ENCODE peak calls at places on chromosomes 16 and 17, in four cellular contexts. L is DND-41, G is MM.1S, W is mammary epithelial cell. R is an unnamed sample.

GRCh38 chr17:64240261-64240740 is 22.8 kb downstream of the TEX2 start:
- DNase-seq in L (no peak), G (no peak), W (peak), R (no peak)

GRCh38 chr17:50372222-50372621 is 762 bp downstream of the MRPL27 start:
- DNase-seq in G (no peak), W (no peak), L (no peak), R (no peak)

GRCh38 chr16:29804455-29805231 is 1.7 kb upstream of the MAZ start:
- DNase-seq in L (peak), W (no peak), G (peak), R (peak)

GRCh38 chr16:17396762-17397498 is 73.8 kb downstream of the XYLT1 start:
- DNase-seq in L (no peak), G (no peak), W (no peak), R (no peak)

GRCh38 chr16:65005696-65006095 is 116.2 kb downstream of the CDH11 start:
- DNase-seq in L (no peak), W (no peak), G (no peak), R (no peak)

GRCh38 chr17:51119415-51120356 is 982 bp downstream of the SPAG9 start:
- DNase-seq in W (peak), G (peak), L (peak), R (peak)

GRCh38 chr16:57261806-57262205 is 16.7 kb downstream of the ARL2BP start:
- DNase-seq in L (no peak), W (no peak), G (no peak), R (no peak)

GRCh38 chr16:88512728-88513674 is 57.2 kb upstream of the ZC3H18 start:
- DNase-seq in L (no peak), W (no peak), G (no peak), R (no peak)

GRCh38 chr17:65037157-65037556 is 19.4 kb downstream of the GNA13 start:
- DNase-seq in G (no peak), L (no peak), W (no peak), R (no peak)

GRCh38 chr16:13379266-13379665 is 477.9 kb downstream of the SHISA9 start:
- DNase-seq in L (no peak), W (no peak), G (no peak), R (no peak)

GRCh38 chr17:65538679-65539529 is 22.5 kb downstream of the AXIN2 start:
- DNase-seq in G (no peak), W (no peak), L (no peak), R (no peak)

GRCh38 chr17:73841431-73842060 is 197.3 kb upstream of the SDK2 start:
- DNase-seq in G (no peak), L (peak), W (no peak), R (no peak)

GRCh38 chr17:76725580-76726230 is 701 bp downstream of the JMJD6 start:
- DNase-seq in G (peak), W (peak), L (peak), R (peak)

GRCh38 chr17:76772842-76773521 is 35.1 kb downstream of the MFSD11 start:
- DNase-seq in L (peak), G (no peak), W (peak), R (peak)

GRCh38 chr16:78407191-78407590 is 307.7 kb downstream of the WWOX start:
- DNase-seq in W (no peak), G (no peak), L (no peak), R (no peak)

GRCh38 chr16:88977028-88977844 is at the start of gene CBFA2T3:
- DNase-seq in L (no peak), W (no peak), G (peak), R (peak)

GRCh38 chr16:2090819-2091721 is 43.3 kb downstream of the TSC2 start:
- DNase-seq in G (no peak), L (no peak), W (no peak), R (peak)

GRCh38 chr17:44069974-44070454 is 521 bp upstream of the G6PC3 start:
- DNase-seq in L (peak), G (no peak), W (peak), R (no peak)

GRCh38 chr17:69246726-69247375 is 18.2 kb upstream of the ABCA10 start:
- DNase-seq in L (no peak), W (peak), G (peak), R (no peak)

GRCh38 chr16:69618307-69618706 is 52.5 kb downstream of the NFAT5 start:
- DNase-seq in G (no peak), W (no peak), L (no peak), R (no peak)

GRCh38 chr17:29433551-29433950 is 43.4 kb downstream of the TAOK1 start:
- DNase-seq in L (no peak), W (no peak), G (no peak), R (no peak)

GRCh38 chr16:1283296-1283695 is 26.1 kb upstream of the UBE2I start:
- DNase-seq in L (no peak), W (no peak), G (no peak), R (no peak)

GRCh38 chr17:48541574-48542113 is 3.3 kb downstream of the HOXB2 start:
- DNase-seq in G (no peak), W (peak), L (no peak), R (peak)

GRCh38 chr17:69424287-69425041 is 10.0 kb downstream of the MAP2K6 start:
- DNase-seq in L (no peak), G (no peak), W (no peak), R (no peak)

GRCh38 chr16:57884655-57885133 is 82.4 kb upstream of the KIFC3 start:
- DNase-seq in L (no peak), G (no peak), W (no peak), R (no peak)

GRCh38 chr17:80380068-80381061 is 34.6 kb upstream of the ENDOV start:
- DNase-seq in L (no peak), W (no peak), G (no peak), R (no peak)

GRCh38 chr17:73256220-73256619 is 5.5 kb downstream of the CPSF4L start:
- DNase-seq in L (no peak), G (no peak), W (no peak), R (no peak)

GRCh38 chr17:62802531-62803205 is 5.4 kb downstream of the MARCHF10 start:
- DNase-seq in G (no peak), W (no peak), L (no peak), R (no peak)

GRCh38 chr16:61024180-61024900 is 1011.9 kb downstream of the CDH8 start:
- DNase-seq in L (no peak), W (no peak), G (no peak), R (no peak)

GRCh38 chr17:27343972-27344607 is 50.2 kb downstream of the WSB1 start:
- DNase-seq in G (no peak), W (no peak), L (no peak), R (no peak)

GRCh38 chr17:50213026-50214015 is 11.9 kb upstream of the COL1A1 start:
- DNase-seq in W (no peak), G (peak), L (peak), R (no peak)

GRCh38 chr17:43418441-43419374 is 19.9 kb downstream of the ARL4D start:
- DNase-seq in W (peak), L (no peak), G (no peak), R (peak)

GRCh38 chr17:19380551-19381284 is 2.4 kb downstream of the MAPK7 start:
- DNase-seq in W (no peak), L (no peak), G (no peak), R (peak)

GRCh38 chr16:65825191-65825856 is 541.2 kb upstream of the CDH5 start:
- DNase-seq in W (no peak), G (no peak), L (no peak), R (no peak)

GRCh38 chr17:40564883-40565744 is at the start of gene CCR7:
- DNase-seq in W (no peak), L (peak), G (no peak), R (no peak)

GRCh38 chr17:27834571-27834970 is 34.2 kb upstream of the NOS2 start:
- DNase-seq in W (peak), L (no peak), G (no peak), R (no peak)

GRCh38 chr17:57541049-57541448 is 204.1 kb downstream of the CCDC182 start:
- DNase-seq in G (no peak), W (no peak), L (no peak), R (no peak)

GRCh38 chr17:78103311-78103710 is 25.2 kb downstream of the TMC6 start:
- DNase-seq in G (no peak), L (no peak), W (no peak), R (no peak)

GRCh38 chr17:75124819-75125162 is 6.8 kb downstream of the NT5C start:
- DNase-seq in G (no peak), W (no peak), L (no peak), R (no peak)

DNA sequence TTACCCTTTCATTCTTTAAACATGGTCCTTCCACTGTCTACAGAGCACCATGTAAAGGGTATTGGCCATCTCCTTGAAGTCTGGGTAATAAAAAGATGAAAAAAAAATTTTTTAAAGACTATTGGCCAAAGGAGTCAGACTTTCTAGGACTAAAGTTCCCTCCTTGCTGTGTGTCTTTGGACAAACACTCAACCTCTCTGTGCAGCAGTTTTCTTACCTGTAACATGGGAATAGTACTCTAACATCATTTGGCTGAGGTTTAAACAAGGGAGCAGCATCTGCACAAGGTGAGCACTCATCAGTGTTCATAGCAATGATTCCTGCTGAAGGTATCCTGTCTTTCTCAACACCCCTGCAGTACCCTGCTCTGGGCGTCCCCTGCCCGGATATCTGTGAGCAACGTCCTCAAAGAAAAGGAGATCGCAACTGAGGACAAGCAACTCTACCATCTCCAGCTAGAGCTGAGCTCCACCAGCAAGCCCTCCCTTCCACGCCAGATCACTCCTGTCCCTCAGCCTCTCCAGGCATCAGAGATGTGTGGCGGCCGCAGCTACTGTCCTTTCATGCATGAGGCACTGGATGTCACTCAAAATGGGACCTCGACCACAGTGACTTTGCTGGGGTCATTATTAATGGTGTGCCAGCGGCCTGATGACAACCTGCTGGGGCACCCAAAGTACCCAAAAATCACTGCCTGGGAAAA is 29.5 kb upstream of the RPH3AL start:
- DNase-seq in W (no peak), L (no peak), G (no peak), R (no peak)
- H3K4me3 ChIP-seq in W (no peak), L (no peak), G (no peak), R (no peak)

GRCh38 chr16:85057212-85057889 is 29.8 kb downstream of the KIAA0513 start:
- DNase-seq in W (no peak), L (no peak), G (no peak), R (peak)

GRCh38 chr16:85055503-85056210 is 28.1 kb downstream of the KIAA0513 start:
- DNase-seq in W (peak), G (peak), L (peak), R (peak)

GRCh38 chr16:85052536-85052935 is 24.9 kb downstream of the KIAA0513 start:
- DNase-seq in G (no peak), W (no peak), L (no peak), R (no peak)

GRCh38 chr16:85056211-85056748 is 28.7 kb downstream of the KIAA0513 start:
- DNase-seq in G (no peak), W (no peak), L (peak), R (no peak)

DNA sequence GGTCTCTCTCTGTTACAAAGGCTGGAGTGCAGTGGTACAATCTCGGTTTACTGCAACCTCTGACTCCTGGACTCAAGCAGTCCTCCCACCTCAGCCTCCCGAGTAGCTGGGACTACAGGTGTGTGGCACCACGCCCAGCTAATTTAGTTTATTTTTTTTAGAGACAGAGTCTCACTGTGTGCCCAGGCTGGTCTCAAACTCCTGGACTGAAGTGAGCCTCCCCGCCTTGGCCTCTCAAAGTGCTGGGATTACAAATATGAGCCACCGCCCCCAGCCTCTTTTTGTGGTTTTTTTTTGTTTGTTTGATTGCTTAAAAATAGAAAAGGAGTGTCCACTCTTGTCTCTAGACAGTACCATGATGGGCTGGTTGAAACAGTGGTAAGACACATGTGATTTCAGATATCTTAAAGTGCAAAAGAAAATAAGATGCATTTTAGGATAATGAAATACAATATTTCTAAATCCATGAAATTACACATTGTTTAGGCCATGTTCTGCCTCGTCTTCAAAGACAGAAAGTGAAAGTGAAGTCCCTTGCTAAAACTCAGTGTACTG is 27.4 kb downstream of the KIAA0513 start:
- DNase-seq in G (no peak), W (no peak), L (peak), R (no peak)
- H3K27ac ChIP-seq in G (no peak), W (no peak), L (peak), R (peak)

DNA sequence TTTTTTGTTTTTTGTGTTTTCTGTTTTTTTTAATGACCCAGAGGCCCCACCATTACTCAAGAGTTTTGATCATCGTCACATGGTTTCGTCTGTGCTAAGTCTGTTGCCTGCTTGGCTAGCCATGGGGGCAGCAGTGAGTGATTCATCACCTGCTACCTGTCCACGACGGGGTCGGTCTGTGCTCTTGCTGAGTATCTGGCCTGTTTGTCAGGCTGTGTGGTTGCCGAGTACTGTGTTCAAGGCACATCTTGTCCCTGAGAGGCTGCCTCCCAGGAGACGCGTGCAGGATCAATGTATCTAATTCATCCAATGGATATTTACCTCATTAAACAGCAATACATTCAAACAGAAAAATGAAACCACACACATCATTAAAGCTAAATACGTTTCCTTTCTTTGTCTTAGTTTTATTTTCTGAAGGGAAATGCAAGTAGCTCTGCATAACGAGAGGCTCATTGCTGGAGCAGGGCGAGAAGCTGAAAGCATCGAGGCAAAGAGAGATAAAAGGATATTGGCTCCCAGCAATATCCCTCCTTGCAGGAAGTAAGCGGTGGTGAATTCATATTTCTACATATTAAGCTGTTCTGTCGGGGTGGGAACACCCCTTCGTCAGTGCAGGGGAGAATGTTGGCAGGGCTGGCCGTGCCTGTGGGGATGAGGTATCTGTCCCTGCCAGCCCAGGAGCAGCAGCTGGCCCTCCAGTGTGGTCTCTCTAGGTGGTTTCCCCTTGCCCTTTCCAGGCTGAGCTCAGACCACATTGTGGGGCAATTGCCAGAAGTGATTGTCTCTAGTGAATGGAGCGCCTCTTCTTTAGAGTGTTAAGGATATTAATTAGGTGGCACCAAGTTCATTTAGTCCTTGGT is 166.2 kb upstream of the ASIC2 start:
- DNase-seq in W (no peak), L (no peak), G (peak), R (no peak)
- TF ChIP-seq CTCF in W (no peak), L (no peak), G (peak), R (no peak)

GRCh38 chr16:71626858-71627213 is 852 bp downstream of the MARVELD3 start:
- DNase-seq in L (no peak), G (no peak), W (peak), R (peak)
- H3K4me3 ChIP-seq in L (no peak), G (peak), W (peak), R (peak)

GRCh38 chr17:81551458-81552243 is 502 bp downstream of the FAAP100 start:
- DNase-seq in G (peak), W (peak), L (no peak), R (peak)
- H3K27ac ChIP-seq in G (no peak), W (no peak), L (peak), R (peak)

DNA sequence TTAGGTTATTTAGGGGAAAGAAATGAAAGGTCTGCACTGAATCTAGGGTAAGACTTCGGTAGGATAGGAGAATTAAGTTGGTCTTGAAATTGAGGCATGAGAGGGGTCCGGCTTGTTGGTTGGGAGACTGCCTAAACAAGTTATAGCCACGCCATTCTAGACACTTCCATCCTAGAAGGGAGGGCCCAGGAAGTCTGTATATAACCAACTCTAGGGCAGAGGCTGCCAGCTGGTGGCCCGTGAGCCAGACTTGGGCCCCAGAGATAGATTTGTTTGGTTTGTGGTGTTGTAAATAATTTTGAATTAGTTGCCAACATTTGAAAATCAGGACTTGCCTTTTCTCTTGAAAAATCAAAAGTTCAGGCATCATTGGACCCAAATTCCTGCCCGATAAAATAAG is 15.8 kb downstream of the SLC7A6 start:
- DNase-seq in G (no peak), W (no peak), L (no peak), R (no peak)
- TF ChIP-seq CTCF in G (no peak), W (no peak), L (no peak), R (no peak)

DNA sequence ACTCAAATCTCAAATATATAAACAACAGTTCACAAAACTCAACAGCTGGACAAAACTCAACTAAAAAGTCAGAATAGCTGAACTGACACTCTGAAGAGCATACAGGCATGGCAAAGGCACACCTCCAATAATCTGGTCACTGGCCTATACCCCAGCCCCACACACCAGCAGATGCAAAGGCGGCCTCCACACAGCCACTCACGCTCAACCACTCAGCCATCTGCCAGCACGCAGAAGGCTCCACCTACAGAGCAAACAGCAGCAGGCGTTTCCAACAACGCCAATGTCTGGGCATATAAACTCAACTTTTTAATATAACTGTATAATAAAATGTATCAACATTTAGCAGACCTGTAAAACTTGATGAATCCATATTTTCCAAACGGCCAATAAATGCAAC is 17.2 kb downstream of the USP7 start:
- DNase-seq in W (no peak), L (no peak), G (no peak), R (no peak)
- H3K4me3 ChIP-seq in W (no peak), L (no peak), G (no peak), R (no peak)

R was measured in left lung.